ENCODE peak calls at places on chromosome X, in six cellular contexts. One of them, this sample, is unnamed.

GRCh38 chrX:38438321-38438720 is 85.9 kb downstream of the OTC start:
- DNase-seq in T-helper 9 cell: no peak
- DNase-seq in MM.1S: no peak
- DNase-seq in A172: no peak
- DNase-seq in activated CD4-positive, CD25-positive, alpha-beta regulatory T cell: no peak
- DNase-seq in BE2C: peak; percentile 7
- DNase-seq in this sample: no peak

GRCh38 chrX:11188664-11189063 is 77.5 kb downstream of the HCCS start:
- DNase-seq in T-helper 9 cell: no peak
- DNase-seq in MM.1S: no peak
- DNase-seq in A172: peak; percentile 58
- DNase-seq in activated CD4-positive, CD25-positive, alpha-beta regulatory T cell: no peak
- DNase-seq in BE2C: no peak
- DNase-seq in this sample: peak; percentile 38

GRCh38 chrX:103157511-103158316 is 57.2 kb upstream of the BEX4 start:
- DNase-seq in T-helper 9 cell: no peak
- DNase-seq in MM.1S: peak; percentile 48
- DNase-seq in A172: peak; percentile 7
- DNase-seq in activated CD4-positive, CD25-positive, alpha-beta regulatory T cell: no peak
- DNase-seq in BE2C: peak; percentile 25
- DNase-seq in this sample: peak; percentile 18

GRCh38 chrX:46929439-46930018 is 17.3 kb downstream of the JADE3 start:
- DNase-seq in T-helper 9 cell: no peak
- DNase-seq in MM.1S: no peak
- DNase-seq in A172: no peak
- DNase-seq in activated CD4-positive, CD25-positive, alpha-beta regulatory T cell: no peak
- DNase-seq in BE2C: no peak
- DNase-seq in this sample: peak; percentile 56

GRCh38 chrX:107454302-107454701 is 4.8 kb downstream of the FRMPD3 start:
- DNase-seq in T-helper 9 cell: no peak
- DNase-seq in MM.1S: no peak
- DNase-seq in A172: peak; percentile 62
- DNase-seq in activated CD4-positive, CD25-positive, alpha-beta regulatory T cell: no peak
- DNase-seq in BE2C: no peak
- DNase-seq in this sample: peak; percentile 86

GRCh38 chrX:17521871-17522693 is 147.1 kb downstream of the NHS start:
- DNase-seq in T-helper 9 cell: no peak
- DNase-seq in MM.1S: no peak
- DNase-seq in A172: peak; percentile 62
- DNase-seq in activated CD4-positive, CD25-positive, alpha-beta regulatory T cell: no peak
- DNase-seq in BE2C: peak; percentile 46
- DNase-seq in this sample: peak; percentile 59

GRCh38 chrX:77925764-77926163 is 15.3 kb downstream of the ATP7A start:
- DNase-seq in T-helper 9 cell: no peak
- DNase-seq in MM.1S: peak; percentile 63
- DNase-seq in A172: no peak
- DNase-seq in activated CD4-positive, CD25-positive, alpha-beta regulatory T cell: no peak
- DNase-seq in BE2C: no peak
- DNase-seq in this sample: no peak

GRCh38 chrX:57905141-57905540 is 5.1 kb downstream of the ZXDA start:
- DNase-seq in T-helper 9 cell: no peak
- DNase-seq in MM.1S: no peak
- DNase-seq in A172: no peak
- DNase-seq in activated CD4-positive, CD25-positive, alpha-beta regulatory T cell: no peak
- DNase-seq in BE2C: no peak
- DNase-seq in this sample: no peak

GRCh38 chrX:8049827-8050226 is 121.2 kb downstream of the VCX2 start:
- DNase-seq in T-helper 9 cell: no peak
- DNase-seq in MM.1S: no peak
- DNase-seq in A172: no peak
- DNase-seq in activated CD4-positive, CD25-positive, alpha-beta regulatory T cell: no peak
- DNase-seq in BE2C: no peak
- DNase-seq in this sample: no peak

GRCh38 chrX:153934473-153935325 is at the start of gene NAA10:
- DNase-seq in T-helper 9 cell: peak; percentile 46
- DNase-seq in MM.1S: peak; percentile 83
- DNase-seq in A172: peak; percentile 55
- DNase-seq in activated CD4-positive, CD25-positive, alpha-beta regulatory T cell: peak; percentile 23
- DNase-seq in BE2C: peak; percentile 84
- DNase-seq in this sample: peak; percentile 46

GRCh38 chrX:16185725-16186136 is 18.4 kb downstream of the MAGEB17 start:
- DNase-seq in T-helper 9 cell: no peak
- DNase-seq in MM.1S: no peak
- DNase-seq in A172: peak; percentile 97
- DNase-seq in activated CD4-positive, CD25-positive, alpha-beta regulatory T cell: no peak
- DNase-seq in BE2C: no peak
- DNase-seq in this sample: peak; percentile 96

GRCh38 chrX:39574178-39574577 is 523.6 kb downstream of the BCOR start:
- DNase-seq in T-helper 9 cell: no peak
- DNase-seq in MM.1S: no peak
- DNase-seq in A172: no peak
- DNase-seq in activated CD4-positive, CD25-positive, alpha-beta regulatory T cell: no peak
- DNase-seq in BE2C: no peak
- DNase-seq in this sample: no peak

GRCh38 chrX:5458300-5458699 is 770.4 kb downstream of the NLGN4X start:
- DNase-seq in T-helper 9 cell: no peak
- DNase-seq in MM.1S: peak; percentile 13
- DNase-seq in A172: no peak
- DNase-seq in activated CD4-positive, CD25-positive, alpha-beta regulatory T cell: no peak
- DNase-seq in BE2C: no peak
- DNase-seq in this sample: no peak

GRCh38 chrX:17039826-17040225 is 93.4 kb downstream of the REPS2 start:
- DNase-seq in T-helper 9 cell: no peak
- DNase-seq in MM.1S: no peak
- DNase-seq in A172: no peak
- DNase-seq in activated CD4-positive, CD25-positive, alpha-beta regulatory T cell: no peak
- DNase-seq in BE2C: no peak
- DNase-seq in this sample: no peak

GRCh38 chrX:319579-320125 is 1.1 kb upstream of the GTPBP6 start:
- DNase-seq in T-helper 9 cell: no peak
- DNase-seq in MM.1S: no peak
- DNase-seq in A172: no peak
- DNase-seq in activated CD4-positive, CD25-positive, alpha-beta regulatory T cell: no peak
- DNase-seq in BE2C: no peak
- DNase-seq in this sample: no peak

GRCh38 chrX:150869450-150869849 is 29.0 kb downstream of the CD99L2 start:
- DNase-seq in T-helper 9 cell: no peak
- DNase-seq in MM.1S: no peak
- DNase-seq in A172: no peak
- DNase-seq in activated CD4-positive, CD25-positive, alpha-beta regulatory T cell: no peak
- DNase-seq in BE2C: no peak
- DNase-seq in this sample: no peak

GRCh38 chrX:71163010-71163409 is 18.4 kb downstream of the NLGN3 start:
- DNase-seq in T-helper 9 cell: no peak
- DNase-seq in MM.1S: no peak
- DNase-seq in A172: no peak
- DNase-seq in activated CD4-positive, CD25-positive, alpha-beta regulatory T cell: no peak
- DNase-seq in BE2C: no peak
- DNase-seq in this sample: no peak

GRCh38 chrX:139077303-139078131 is 366.0 kb upstream of the FGF13 start:
- DNase-seq in T-helper 9 cell: no peak
- DNase-seq in MM.1S: no peak
- DNase-seq in A172: peak; percentile 22
- DNase-seq in activated CD4-positive, CD25-positive, alpha-beta regulatory T cell: no peak
- DNase-seq in BE2C: no peak
- DNase-seq in this sample: peak; percentile 81

GRCh38 chrX:39716401-39716800 is 381.4 kb downstream of the BCOR start:
- DNase-seq in T-helper 9 cell: no peak
- DNase-seq in MM.1S: no peak
- DNase-seq in A172: no peak
- DNase-seq in activated CD4-positive, CD25-positive, alpha-beta regulatory T cell: no peak
- DNase-seq in BE2C: peak; percentile 63
- DNase-seq in this sample: no peak

GRCh38 chrX:3221643-3222042 is 124.8 kb downstream of the MXRA5 start:
- DNase-seq in T-helper 9 cell: no peak
- DNase-seq in MM.1S: no peak
- DNase-seq in A172: no peak
- DNase-seq in activated CD4-positive, CD25-positive, alpha-beta regulatory T cell: no peak
- DNase-seq in BE2C: no peak
- DNase-seq in this sample: no peak

GRCh38 chrX:48558270-48558669 is 16.0 kb upstream of the RBM3 start:
- DNase-seq in T-helper 9 cell: no peak
- DNase-seq in MM.1S: no peak
- DNase-seq in A172: peak; percentile 78
- DNase-seq in activated CD4-positive, CD25-positive, alpha-beta regulatory T cell: no peak
- DNase-seq in BE2C: no peak
- DNase-seq in this sample: peak; percentile 76

GRCh38 chrX:153573999-153574398 is 24.9 kb downstream of the CCNQ start:
- DNase-seq in T-helper 9 cell: no peak
- DNase-seq in MM.1S: no peak
- DNase-seq in A172: no peak
- DNase-seq in activated CD4-positive, CD25-positive, alpha-beta regulatory T cell: no peak
- DNase-seq in BE2C: no peak
- DNase-seq in this sample: no peak

GRCh38 chrX:131907488-131908314 is 115.4 kb upstream of the STK26 start:
- DNase-seq in T-helper 9 cell: no peak
- DNase-seq in MM.1S: peak; percentile 71
- DNase-seq in A172: no peak
- DNase-seq in activated CD4-positive, CD25-positive, alpha-beta regulatory T cell: no peak
- DNase-seq in BE2C: no peak
- DNase-seq in this sample: no peak